ENCODE peak calls at places on chromosomes 4 and X, in five cellular contexts. D, B, T, U and V are unnamed samples.

GRCh38 chrX:10350991-10351390 is 194.2 kb downstream of the CLCN4 start:
- DNase-seq in D (no peak), B (peak; percentile 4), T (no peak), U (no peak), V (no peak)

GRCh38 chr4:78962597-78963115 is 23.4 kb upstream of the PAQR3 start:
- DNase-seq in D (no peak), B (no peak), T (no peak), U (no peak), V (no peak)

GRCh38 chr4:180947421-180947820 is 1295.8 kb upstream of the TENM3 start:
- DNase-seq in D (no peak), B (peak; percentile 63), T (no peak), U (no peak), V (no peak)

GRCh38 chr4:30847958-30848357 is 127.8 kb downstream of the PCDH7 start:
- DNase-seq in D (no peak), B (no peak), T (no peak), U (no peak), V (no peak)

GRCh38 chr4:7466904-7467303 is 32.2 kb upstream of the PSAPL1 start:
- DNase-seq in D (no peak), B (no peak), T (no peak), U (no peak), V (no peak)

GRCh38 chr4:106266201-106266600 is 49.8 kb downstream of the TBCK start:
- DNase-seq in D (no peak), B (peak; percentile 83), T (no peak), U (peak; percentile 25), V (no peak)

GRCh38 chr4:39469429-39470077 is 10.7 kb downstream of the LIAS start:
- DNase-seq in D (peak; percentile 71), B (peak; percentile 92), T (peak; percentile 11), U (peak; percentile 72), V (peak; percentile 26)

GRCh38 chr4:169209388-169209883 is 61.3 kb downstream of the SH3RF1 start:
- DNase-seq in D (no peak), B (no peak), T (no peak), U (no peak), V (no peak)

GRCh38 chrX:1463581-1464281 is 11.0 kb upstream of the ASMTL start:
- DNase-seq in D (peak; percentile 41), B (no peak), T (no peak), U (no peak), V (no peak)

GRCh38 chr4:185305979-185306442 is 89.7 kb downstream of the LRP2BP start:
- DNase-seq in D (no peak), B (peak; percentile 98), T (no peak), U (no peak), V (no peak)

GRCh38 chr4:38161208-38162113 is 201.3 kb downstream of the PTTG2 start:
- DNase-seq in D (no peak), B (peak; percentile 65), T (no peak), U (no peak), V (no peak)

GRCh38 chr4:159155119-159155518 is 52.2 kb downstream of the RAPGEF2 start:
- DNase-seq in D (no peak), B (no peak), T (no peak), U (no peak), V (no peak)

GRCh38 chrX:134631404-134632346 is 26.6 kb downstream of the PLAC1 start:
- DNase-seq in D (no peak), B (peak; percentile 48), T (no peak), U (no peak), V (no peak)

GRCh38 chr4:127875791-127876190 is 4.9 kb upstream of the PLK4 start:
- DNase-seq in D (no peak), B (no peak), T (no peak), U (no peak), V (no peak)

GRCh38 chr4:184792950-184793555 is 32.7 kb downstream of the ACSL1 start:
- DNase-seq in D (no peak), B (peak; percentile 95), T (no peak), U (no peak), V (no peak)

GRCh38 chr4:113300384-113301011 is 251.0 kb downstream of the ANK2 start:
- DNase-seq in D (no peak), B (peak; percentile 94), T (no peak), U (peak; percentile 5), V (peak; percentile 81)

GRCh38 chr4:27154706-27155105 is 294.1 kb downstream of the STIM2 start:
- DNase-seq in D (no peak), B (peak; percentile 74), T (no peak), U (no peak), V (no peak)

GRCh38 chr4:126533176-126533575 is 1099.6 kb upstream of the INTU start:
- DNase-seq in D (no peak), B (peak; percentile 2), T (no peak), U (no peak), V (no peak)

GRCh38 chr4:81032174-81032551 is 1.7 kb downstream of the BMP3 start:
- DNase-seq in D (no peak), B (no peak), T (no peak), U (no peak), V (no peak)
- H3K4me1 ChIP-seq in D (peaks cover 8% of the 10 kb centered on the region), B (no peaks in the 10 kb centered on the region), T (no peaks in the 10 kb centered on the region), U (peaks cover 6% of the 10 kb centered on the region), V (no peaks in the 10 kb centered on the region)

GRCh38 chrX:140510306-140510676 is 5.4 kb upstream of the SOX3 start:
- DNase-seq in D (no peak), B (no peak), T (no peak), U (no peak), V (no peak)
- H3K4me3 ChIP-seq in D (no peak overlapping the region), B (no peak overlapping the region), T (no peak overlapping the region), U (no peak overlapping the region), V (no peak overlapping the region)

GRCh38 chr4:15656038-15656470 is 897 bp upstream of the FBXL5 start:
- DNase-seq in D (no peak), B (no peak), T (no peak), U (no peak), V (no peak)

GRCh38 chr4:15655223-15656037 is at the start of gene FBXL5:
- DNase-seq in D (peak; percentile 87), B (peak; percentile 95), T (peak; percentile 77), U (peak; percentile 92), V (peak; percentile 73)

GRCh38 chr4:15658136-15658535 is 3.0 kb upstream of the FBXL5 start:
- DNase-seq in D (no peak), B (no peak), T (no peak), U (no peak), V (no peak)

GRCh38 chr4:15659768-15660394 is 4.7 kb upstream of the FBXL5 start:
- DNase-seq in D (no peak), B (peak; percentile 86), T (no peak), U (no peak), V (no peak)

GRCh38 chr4:15657366-15657765 is 2.2 kb upstream of the FBXL5 start:
- DNase-seq in D (no peak), B (peak; percentile 44), T (no peak), U (no peak), V (no peak)
- H3K4me1 ChIP-seq in D (peaks cover 10% of the 10 kb centered on the region), B (peaks cover 28% of the 10 kb centered on the region), T (peaks cover 26% of the 10 kb centered on the region), U (peaks cover 18% of the 10 kb centered on the region), V (no peaks in the 10 kb centered on the region)

GRCh38 chrX:120309873-120310730 is 1.2 kb downstream of the TMEM255A start:
- DNase-seq in D (no peak), B (peak; percentile 20), T (no peak), U (peak; percentile 23), V (no peak)

GRCh38 chrX:120310861-120311631 is at the start of gene TMEM255A:
- DNase-seq in D (no peak), B (peak; percentile 21), T (no peak), U (peak; percentile 17), V (no peak)

GRCh38 chrX:120311632-120312000 is 355 bp upstream of the TMEM255A start:
- DNase-seq in D (no peak), B (no peak), T (no peak), U (no peak), V (no peak)

GRCh38 chrX:120308558-120308957 is 2.7 kb downstream of the TMEM255A start:
- DNase-seq in D (no peak), B (no peak), T (no peak), U (peak; percentile 71), V (no peak)

GRCh38 chrX:120308959-120309872 is 2.0 kb downstream of the TMEM255A start:
- DNase-seq in D (peak; percentile 63), B (peak; percentile 23), T (peak; percentile 67), U (peak; percentile 78), V (no peak)
- H3K4me3 ChIP-seq in D (peak overlapping the region; percentile 40), B (no peak overlapping the region), T (peak overlapping the region; percentile 63), U (peak overlapping the region; percentile 40), V (peak overlapping the region; percentile 4)

DNA sequence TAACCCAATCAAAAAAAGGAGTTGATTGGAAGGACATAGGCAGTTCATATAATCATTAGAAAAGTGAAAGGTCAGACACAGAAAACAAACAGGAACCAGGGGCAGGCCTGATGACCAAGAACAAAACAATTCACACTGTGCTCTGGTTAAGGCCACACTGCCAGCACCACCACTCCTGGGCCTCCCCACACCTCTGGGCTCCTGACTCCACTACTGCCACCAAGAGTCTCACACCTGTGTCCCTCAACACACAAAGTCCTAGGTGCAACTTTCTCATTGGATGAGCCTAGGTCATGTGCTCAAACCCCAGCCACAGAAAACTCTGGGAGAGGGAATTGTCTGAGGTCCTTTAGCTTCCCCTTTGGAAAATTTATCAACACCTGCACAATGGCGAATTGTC is 11.1 kb upstream of the FAM9C start:
- DNase-seq in D (no peak), B (no peak), T (no peak), U (no peak), V (no peak)
- H3K4me1 ChIP-seq in D (no peaks in the 10 kb centered on the region), B (peaks cover 10% of the 10 kb centered on the region), T (peaks cover 64% of the 10 kb centered on the region), U (no peaks in the 10 kb centered on the region), V (no peaks in the 10 kb centered on the region)